ENCODE peak calls at places on chromosomes 4 and X, in eight cellular contexts. J is PC-3, P is GM23338, X is cardiac muscle cell, W is sigmoid colon, G is A673, B is WERI-Rb-1, Y is brain microvascular endothelial cell. V is an unnamed sample.
A peak's percentile ranks its signal among the peaks of the same experiment; 100 is the strongest.

GRCh38 chr4:184283659-184284335 is 66.1 kb upstream of the ENPP6 start:
- DNase-seq in X (no peak), Y (no peak), B (no peak), G (no peak), W (no peak), J (no peak), P (no peak), V (no peak)

GRCh38 chr4:176357359-176358082 is 37.8 kb downstream of the SPCS3 start:
- DNase-seq in B (no peak), G (no peak), J (no peak), P (peak; percentile 69), W (no peak), X (no peak), Y (no peak), V (no peak)

GRCh38 chrX:38192007-38192625 is 28.6 kb downstream of the SRPX start:
- DNase-seq in G (peak; percentile 37), B (no peak), P (peak; percentile 29), J (peak; percentile 44), X (peak; percentile 23), Y (no peak), W (no peak), V (peak; percentile 27)

GRCh38 chrX:67353651-67354370 is 190.0 kb upstream of the AR start:
- DNase-seq in G (no peak), Y (no peak), W (no peak), B (no peak), P (no peak), X (no peak), J (no peak), V (no peak)

GRCh38 chr4:10730590-10730989 is 46.0 kb upstream of the CLNK start:
- DNase-seq in P (no peak), J (no peak), G (no peak), B (no peak), W (no peak), X (no peak), Y (no peak), V (no peak)

GRCh38 chr4:145301386-145302080 is 121.1 kb upstream of the OTUD4 start:
- DNase-seq in B (no peak), Y (no peak), X (no peak), G (no peak), J (peak; percentile 74), W (no peak), P (no peak), V (peak; percentile 83)

GRCh38 chr4:109755656-109756055 is 25.8 kb upstream of the PLA2G12A start:
- DNase-seq in P (no peak), J (no peak), G (peak; percentile 39), B (no peak), X (no peak), W (no peak), Y (no peak), V (no peak)

GRCh38 chr4:128282516-128282915 is 5.1 kb downstream of the PGRMC2 start:
- DNase-seq in P (no peak), X (no peak), W (no peak), G (no peak), B (no peak), Y (no peak), J (no peak), V (no peak)

GRCh38 chr4:93384211-93384610 is 444.3 kb upstream of the ATOH1 start:
- DNase-seq in P (no peak), X (no peak), G (no peak), W (no peak), J (peak; percentile 46), B (no peak), Y (no peak), V (no peak)

GRCh38 chrX:50622751-50623150 is 152.1 kb upstream of the DGKK start:
- DNase-seq in J (no peak), B (no peak), X (no peak), G (no peak), P (no peak), W (no peak), Y (no peak), V (no peak)

GRCh38 chr4:168451744-168452394 is 28.4 kb downstream of the DDX60L start:
- DNase-seq in B (no peak), P (no peak), X (no peak), W (no peak), Y (peak; percentile 79), J (peak; percentile 84), G (peak; percentile 19), V (peak; percentile 95)

GRCh38 chr4:84167579-84167978 is 331.5 kb downstream of the NKX6-1 start:
- DNase-seq in W (no peak), Y (no peak), X (peak; percentile 25), P (peak; percentile 71), B (peak; percentile 80), G (peak; percentile 32), J (no peak), V (no peak)

GRCh38 chr4:117941611-117942010 is 92.7 kb upstream of the NDST3 start:
- DNase-seq in G (peak; percentile 63), X (no peak), Y (no peak), P (peak; percentile 15), J (no peak), B (peak; percentile 97), W (no peak), V (no peak)

GRCh38 chr4:1410491-1411325 is 4.5 kb upstream of the NKX1-1 start:
- DNase-seq in W (peak; percentile 51), B (peak; percentile 78), G (peak; percentile 76), J (peak; percentile 28), P (peak; percentile 95), X (peak; percentile 94), Y (peak; percentile 6), V (no peak)

GRCh38 chrX:107508925-107509324 is 59.5 kb downstream of the FRMPD3 start:
- DNase-seq in P (peak; percentile 7), X (peak; percentile 32), B (no peak), W (no peak), G (no peak), J (no peak), Y (no peak), V (no peak)

GRCh38 chr4:188780686-188781085 is 641.4 kb downstream of the TRIML1 start:
- DNase-seq in P (no peak), X (no peak), B (no peak), J (peak; percentile 27), G (no peak), Y (peak; percentile 16), W (no peak), V (no peak)

GRCh38 chr4:40185830-40186664 is 10.8 kb upstream of the RHOH start:
- DNase-seq in G (peak; percentile 80), B (no peak), X (no peak), Y (no peak), P (no peak), W (no peak), J (no peak), V (peak; percentile 54)

GRCh38 chr4:151485541-151486131 is 76.7 kb downstream of the FHIP1A start:
- DNase-seq in J (no peak), W (no peak), G (no peak), B (no peak), P (peak; percentile 32), X (no peak), Y (no peak), V (no peak)

GRCh38 chrX:56572975-56573374 is 9.5 kb downstream of the UBQLN2 start:
- DNase-seq in B (no peak), W (no peak), J (no peak), Y (no peak), P (no peak), X (no peak), G (no peak), V (peak; percentile 84)

GRCh38 chr4:4880492-4880891 is 21.0 kb downstream of the MSX1 start:
- DNase-seq in W (no peak), B (no peak), P (no peak), G (no peak), X (no peak), Y (no peak), J (peak; percentile 29), V (no peak)

GRCh38 chr4:6957994-6958393 is 48.4 kb downstream of the TBC1D14 start:
- DNase-seq in B (peak; percentile 55), Y (no peak), X (no peak), J (no peak), P (no peak), W (no peak), G (no peak), V (no peak)

GRCh38 chr4:42708625-42709024 is 51.7 kb upstream of the ATP8A1 start:
- DNase-seq in J (no peak), Y (no peak), G (no peak), P (no peak), W (no peak), X (no peak), B (no peak), V (no peak)

GRCh38 chr4:111633663-111634266 is 511.5 kb upstream of the FAM241A start:
- DNase-seq in W (no peak), J (no peak), B (no peak), P (no peak), X (no peak), Y (no peak), G (no peak), V (no peak)

GRCh38 chr4:66741081-66741480 is 804.2 kb downstream of the CENPC start:
- DNase-seq in G (no peak), W (no peak), X (no peak), J (peak; percentile 78), B (no peak), P (no peak), Y (no peak), V (peak; percentile 97)
- TF ChIP-seq CTCF in G (no peak), W (no peak), X (no peak), J (no peak), B (no peak), P (no peak), Y (no peak), V (no peak)

DNA sequence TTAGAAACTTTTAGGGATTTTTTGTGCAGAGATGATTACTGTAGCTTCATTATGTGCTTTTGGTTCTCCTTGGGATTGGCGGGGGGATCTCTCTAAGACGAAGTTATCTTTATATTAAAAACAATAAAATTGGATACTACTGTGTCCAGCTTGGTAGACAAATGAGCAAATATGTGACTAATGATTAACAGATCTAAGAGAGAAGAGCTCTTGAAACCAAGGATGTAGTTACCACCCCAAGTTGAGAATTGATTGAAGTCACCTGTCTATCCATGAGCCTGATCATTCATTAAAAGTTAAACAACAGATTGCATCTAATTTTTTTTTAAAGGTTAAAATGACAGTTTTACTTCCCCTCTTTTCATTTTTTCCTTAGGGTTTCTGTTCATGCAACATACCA is 8.7 kb downstream of the PAICS start:
- DNase-seq in J (no peak), X (no peak), G (no peak), P (no peak), Y (no peak), W (no peak), B (no peak), V (no peak)
- H3K36me3 ChIP-seq in J (peaks cover 90% of the 10 kb centered on the region), X (peaks cover 66% of the 10 kb centered on the region), G (peaks cover 58% of the 10 kb centered on the region), P (peaks cover 91% of the 10 kb centered on the region), Y (peaks cover 37% of the 10 kb centered on the region), W (peaks cover 35% of the 10 kb centered on the region), B (peaks cover 88% of the 10 kb centered on the region), V (peaks cover 1% of the 10 kb centered on the region)

GRCh38 chr4:8856835-8857590 is 14.6 kb downstream of the HMX1 start:
- DNase-seq in J (no peak), W (no peak), Y (no peak), P (peak; percentile 56), X (no peak), G (no peak), B (no peak), V (no peak)
- H3K27me3 ChIP-seq in J (peaks cover 89% of the 10 kb centered on the region), W (peaks cover 37% of the 10 kb centered on the region), Y (peaks cover 79% of the 10 kb centered on the region), P (peaks cover 92% of the 10 kb centered on the region), X (peaks cover 93% of the 10 kb centered on the region), G (peaks cover 79% of the 10 kb centered on the region), B (no peaks in the 10 kb centered on the region), V (peaks cover 47% of the 10 kb centered on the region)

DNA sequence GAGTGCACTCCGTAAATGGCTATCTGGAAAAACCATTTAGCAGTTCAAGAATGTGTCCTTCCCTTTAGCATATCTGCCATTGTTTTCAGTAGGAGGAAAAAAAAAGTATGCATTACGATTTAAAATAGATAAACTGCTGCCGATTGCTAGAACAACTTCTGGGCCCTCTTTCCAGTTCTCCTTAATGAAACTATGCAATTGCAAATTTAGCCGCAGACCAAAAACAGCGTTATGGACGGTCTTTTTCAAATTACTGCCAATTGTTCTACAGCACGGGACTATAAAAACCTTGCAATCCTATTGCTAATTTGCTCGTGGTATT is 1.3 kb upstream of the CAMK2D start:
- DNase-seq in G (no peak), Y (no peak), B (no peak), J (no peak), W (no peak), P (no peak), X (no peak), V (no peak)
- TF ChIP-seq CTCF in G (no peak), Y (no peak), B (no peak), J (no peak), W (no peak), P (no peak), X (no peak), V (no peak)